ENCODE peak calls at places on chromosomes 6 and 20, in seven cellular contexts. U, T, R, A, B, G and H are unnamed samples.
A peak's percentile ranks its signal among the peaks of the same experiment; 100 is the strongest.

GRCh38 chr20:41476013-41476441 is 109.4 kb upstream of the EMILIN3 start:
- DNase-seq in U (peak; percentile 97), T (no peak), R (no peak), A (no peak), B (no peak), G (peak; percentile 77), H (peak; percentile 70)

GRCh38 chr20:52539891-52540290 is 348.3 kb upstream of the ZFP64 start:
- DNase-seq in U (no peak), T (no peak), R (no peak), A (no peak), B (no peak), G (no peak), H (no peak)

GRCh38 chr6:47033029-47033796 is 8.9 kb downstream of the ADGRF1 start:
- DNase-seq in U (no peak), T (no peak), R (no peak), A (no peak), B (no peak), G (no peak), H (no peak)

GRCh38 chr20:50516180-50516934 is 6.2 kb downstream of the PTPN1 start:
- DNase-seq in U (no peak), T (no peak), R (no peak), A (peak; percentile 87), B (no peak), G (no peak), H (no peak)

GRCh38 chr20:47747663-47748031 is 37.6 kb downstream of the SULF2 start:
- DNase-seq in U (no peak), T (no peak), R (no peak), A (no peak), B (no peak), G (no peak), H (no peak)

GRCh38 chr6:29961966-29962365 is 19.6 kb downstream of the HLA-A start:
- DNase-seq in U (no peak), T (no peak), R (no peak), A (no peak), B (no peak), G (no peak), H (no peak)

GRCh38 chr6:118551673-118552063 is 3.6 kb downstream of the PLN start:
- DNase-seq in U (no peak), T (no peak), R (no peak), A (no peak), B (no peak), G (peak; percentile 80), H (no peak)

GRCh38 chr6:111956098-111956497 is 82.8 kb upstream of the FYN start:
- DNase-seq in U (no peak), T (no peak), R (no peak), A (no peak), B (no peak), G (no peak), H (no peak)

GRCh38 chr6:37979392-37980221 is 160.1 kb downstream of the ZFAND3 start:
- DNase-seq in U (peak; percentile 17), T (no peak), R (no peak), A (no peak), B (no peak), G (no peak), H (peak; percentile 55)

GRCh38 chr6:30263734-30264133 is 50.5 kb upstream of the TRIM26 start:
- DNase-seq in U (no peak), T (no peak), R (no peak), A (no peak), B (no peak), G (peak; percentile 17), H (peak; percentile 61)

GRCh38 chr6:33620584-33621395 is at the start of gene ITPR3:
- DNase-seq in U (peak; percentile 53), T (no peak), R (no peak), A (peak; percentile 28), B (no peak), G (peak; percentile 89), H (peak; percentile 83)

GRCh38 chr6:27451660-27452390 is 21.1 kb downstream of the ZNF184 start:
- DNase-seq in U (no peak), T (no peak), R (no peak), A (no peak), B (no peak), G (no peak), H (no peak)

DNA sequence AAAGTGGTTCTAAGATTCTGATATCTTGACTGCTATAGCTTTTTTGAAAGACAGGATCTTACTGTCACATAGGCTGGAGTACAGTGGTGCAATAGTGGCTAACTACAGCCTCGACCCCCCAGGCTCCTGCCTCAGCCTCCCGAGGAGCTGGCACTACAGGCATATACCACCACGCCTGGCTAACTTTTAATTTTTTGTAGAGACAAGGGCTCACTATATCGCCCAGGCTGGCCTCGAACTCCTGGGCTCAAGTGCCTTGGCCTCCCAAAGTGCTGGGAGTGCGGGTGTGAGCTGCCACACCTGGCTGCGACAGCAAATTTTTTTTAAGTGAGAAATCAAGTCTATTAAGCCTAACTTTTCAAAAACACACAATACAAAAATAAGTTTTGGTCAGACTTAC is 106.6 kb downstream of the NOL4L start:
- DNase-seq in U (no peak), T (no peak), R (no peak), A (no peak), B (no peak), G (no peak), H (no peak)
- H3K27ac ChIP-seq in U (no peak overlapping the region), T (no peak overlapping the region), R (no peak overlapping the region), A (no peak overlapping the region), B (peak overlapping the region; percentile 51), G (peak overlapping the region; percentile 35), H (no peak overlapping the region)

GRCh38 chr6:156980515-156980914 is 203.3 kb downstream of the ARID1B start:
- DNase-seq in U (no peak), T (no peak), R (no peak), A (no peak), B (no peak), G (no peak), H (no peak)
- H3K27ac ChIP-seq in U (no peak overlapping the region), T (no peak overlapping the region), R (no peak overlapping the region), A (no peak overlapping the region), B (no peak overlapping the region), G (peak overlapping the region; percentile 12), H (no peak overlapping the region)

GRCh38 chr20:16302818-16303217 is 270.4 kb downstream of the KIF16B start:
- DNase-seq in U (no peak), T (no peak), R (no peak), A (no peak), B (no peak), G (no peak), H (no peak)
- H3K27ac ChIP-seq in U (no peak overlapping the region), T (no peak overlapping the region), R (no peak overlapping the region), A (no peak overlapping the region), B (no peak overlapping the region), G (no peak overlapping the region), H (no peak overlapping the region)

GRCh38 chr6:161917645-161918044 is 643.8 kb upstream of the AGPAT4 start:
- DNase-seq in U (no peak), T (no peak), R (no peak), A (no peak), B (no peak), G (no peak), H (no peak)
- H3K27ac ChIP-seq in U (no peak overlapping the region), T (no peak overlapping the region), R (no peak overlapping the region), A (no peak overlapping the region), B (no peak overlapping the region), G (no peak overlapping the region), H (no peak overlapping the region)

GRCh38 chr6:154249499-154250298 is 106.9 kb downstream of the IPCEF1 start:
- DNase-seq in U (no peak), T (no peak), R (no peak), A (peak; percentile 92), B (no peak), G (no peak), H (no peak)
- H3K27ac ChIP-seq in U (no peak overlapping the region), T (no peak overlapping the region), R (no peak overlapping the region), A (peak overlapping the region; percentile 86), B (peak overlapping the region; percentile 72), G (no peak overlapping the region), H (no peak overlapping the region)

GRCh38 chr6:157430834-157431233 is 49.8 kb downstream of the ZDHHC14 start:
- DNase-seq in U (no peak), T (no peak), R (no peak), A (no peak), B (no peak), G (no peak), H (no peak)

GRCh38 chr6:157429248-157429647 is 48.3 kb downstream of the ZDHHC14 start:
- DNase-seq in U (no peak), T (no peak), R (no peak), A (no peak), B (no peak), G (no peak), H (no peak)

GRCh38 chr6:157427969-157428368 is 47.0 kb downstream of the ZDHHC14 start:
- DNase-seq in U (no peak), T (no peak), R (no peak), A (no peak), B (no peak), G (no peak), H (no peak)

GRCh38 chr6:157432231-157432630 is 51.2 kb downstream of the ZDHHC14 start:
- DNase-seq in U (no peak), T (no peak), R (no peak), A (no peak), B (no peak), G (no peak), H (no peak)

GRCh38 chr6:157428418-157429202 is 47.6 kb downstream of the ZDHHC14 start:
- DNase-seq in U (no peak), T (no peak), R (peak; percentile 30), A (no peak), B (no peak), G (no peak), H (peak; percentile 91)
- H3K27ac ChIP-seq in U (no peak overlapping the region), T (peak overlapping the region; percentile 73), R (no peak overlapping the region), A (no peak overlapping the region), B (no peak overlapping the region), G (no peak overlapping the region), H (no peak overlapping the region)

GRCh38 chr20:59752704-59753460 is 148.5 kb downstream of the PHACTR3 start:
- DNase-seq in U (no peak), T (no peak), R (no peak), A (peak; percentile 26), B (no peak), G (no peak), H (no peak)
- H3K27ac ChIP-seq in U (no peak overlapping the region), T (peak overlapping the region; percentile 76), R (no peak overlapping the region), A (peak overlapping the region; percentile 67), B (no peak overlapping the region), G (no peak overlapping the region), H (no peak overlapping the region)

DNA sequence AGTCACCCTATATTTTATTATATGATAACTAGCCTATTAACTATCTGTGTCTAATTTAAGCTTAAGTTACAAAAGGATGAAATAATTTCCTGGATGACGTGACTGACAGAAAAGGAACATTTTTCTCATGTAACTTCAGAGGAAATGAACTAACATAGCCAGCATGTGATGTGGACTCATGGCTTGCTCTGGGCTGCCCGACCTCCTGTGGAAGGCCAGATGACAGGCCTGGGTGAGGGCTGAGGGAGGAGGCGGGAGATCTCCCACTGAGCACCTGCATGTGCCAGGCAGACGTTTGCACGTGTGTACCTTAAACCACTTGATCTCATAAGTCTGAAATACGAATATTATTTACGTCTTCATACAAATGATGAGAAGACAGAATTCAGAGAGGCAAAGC is 321.1 kb downstream of the SYNE1 start:
- DNase-seq in U (peak; percentile 93), T (peak; percentile 72), R (no peak), A (no peak), B (no peak), G (peak; percentile 74), H (no peak)
- H3K27ac ChIP-seq in U (peak overlapping the region; percentile 87), T (peak overlapping the region; percentile 69), R (no peak overlapping the region), A (no peak overlapping the region), B (no peak overlapping the region), G (no peak overlapping the region), H (no peak overlapping the region)

GRCh38 chr6:131727868-131728267 is 17.1 kb upstream of the CTAGE9 start:
- DNase-seq in U (no peak), T (no peak), R (no peak), A (no peak), B (no peak), G (no peak), H (no peak)
- H3K27ac ChIP-seq in U (no peak overlapping the region), T (no peak overlapping the region), R (no peak overlapping the region), A (no peak overlapping the region), B (no peak overlapping the region), G (no peak overlapping the region), H (no peak overlapping the region)

GRCh38 chr20:23253524-23253923 is 97.1 kb upstream of the NXT1 start:
- DNase-seq in U (no peak), T (no peak), R (no peak), A (no peak), B (no peak), G (no peak), H (no peak)
- H3K27ac ChIP-seq in U (no peak overlapping the region), T (no peak overlapping the region), R (no peak overlapping the region), A (no peak overlapping the region), B (no peak overlapping the region), G (no peak overlapping the region), H (no peak overlapping the region)